ENCODE peak calls at places on chromosomes 16 and 17, in four cellular contexts. M is GM04504; L is ovary; N is activated naive CD8-positive, alpha-beta T cell treated with anti-CD3 and anti-CD28 coated beads for 36 hours. D is an unnamed sample.

GRCh38 chr16:57127037-57127763 is 34.8 kb downstream of the CPNE2 start:
- DNase-seq in M (no peak), L (no peak), N (peak), D (no peak)

GRCh38 chr16:70331588-70332358 is 14.9 kb upstream of the DDX19A start:
- DNase-seq in M (no peak), L (no peak), N (no peak), D (peak)

GRCh38 chr16:51392651-51393187 is 241.6 kb upstream of the SALL1 start:
- DNase-seq in M (peak), L (no peak), N (no peak), D (no peak)

GRCh38 chr17:20999044-20999573 is 43.7 kb downstream of the USP22 start:
- DNase-seq in M (no peak), L (peak), N (no peak), D (peak)

GRCh38 chr17:56690441-56691291 is 97.2 kb downstream of the NOG start:
- DNase-seq in M (peak), L (no peak), N (no peak), D (no peak)

GRCh38 chr17:39722965-39723848 is 7.1 kb downstream of the MIEN1 start:
- DNase-seq in M (no peak), L (no peak), N (peak), D (peak)

GRCh38 chr17:81260171-81260570 is 21.1 kb downstream of the NDUFAF8 start:
- DNase-seq in M (no peak), L (no peak), N (no peak), D (no peak)

GRCh38 chr17:82282239-82283207 is 9.0 kb upstream of the CSNK1D start:
- DNase-seq in M (no peak), L (no peak), N (no peak), D (no peak)

GRCh38 chr16:28839899-28840298 is 6.2 kb downstream of the TUFM start:
- DNase-seq in M (no peak), L (no peak), N (no peak), D (no peak)

GRCh38 chr16:73179671-73180370 is 131.9 kb upstream of the ZFHX3 start:
- DNase-seq in M (no peak), L (peak), N (no peak), D (no peak)

GRCh38 chr17:5610956-5611355 is 26.6 kb upstream of the NLRP1 start:
- DNase-seq in M (no peak), L (no peak), N (no peak), D (no peak)

GRCh38 chr17:57021226-57021940 is 43.5 kb downstream of the SCPEP1 start:
- DNase-seq in M (no peak), L (no peak), N (no peak), D (no peak)

GRCh38 chr17:63185420-63185819 is 219.4 kb downstream of the TANC2 start:
- DNase-seq in M (no peak), L (no peak), N (no peak), D (no peak)

GRCh38 chr17:43671075-43671692 is 9.5 kb upstream of the MEOX1 start:
- DNase-seq in M (peak), L (no peak), N (no peak), D (no peak)

GRCh38 chr16:87581867-87582220 is 20.5 kb upstream of the JPH3 start:
- DNase-seq in M (peak), L (peak), N (no peak), D (no peak)

GRCh38 chr16:79347176-79347715 is 253.3 kb downstream of the MAF start:
- DNase-seq in M (no peak), L (no peak), N (no peak), D (no peak)

GRCh38 chr17:64147110-64148016 is 17.4 kb upstream of the ERN1 start:
- DNase-seq in M (no peak), L (no peak), N (peak), D (peak)

GRCh38 chr16:85234310-85235235 is 122.3 kb upstream of the CIBAR2 start:
- DNase-seq in M (no peak), L (peak), N (no peak), D (no peak)

GRCh38 chr16:22073350-22073749 is 19.0 kb upstream of the VWA3A start:
- DNase-seq in M (no peak), L (no peak), N (no peak), D (no peak)

GRCh38 chr16:78022347-78022746 is at the start of gene CLEC3A:
- DNase-seq in M (no peak), L (no peak), N (no peak), D (no peak)